ENCODE peak calls at places on chromosome 17, in five cellular contexts. One of them, this sample, is unnamed.

GRCh38 chr17:49846938-49847712 is 744 bp downstream of the TAC4 start:
- DNase-seq in CD8-positive, alpha-beta T cell: no peak
- DNase-seq in AG08396: no peak
- DNase-seq in BJ: no peak
- DNase-seq in GM20000: no peak
- DNase-seq in this sample: no peak

GRCh38 chr17:68011199-68011665 is 15.0 kb upstream of the C17orf58 start:
- DNase-seq in CD8-positive, alpha-beta T cell: peak; percentile 49
- DNase-seq in AG08396: peak; percentile 34
- DNase-seq in BJ: no peak
- DNase-seq in GM20000: peak; percentile 69
- DNase-seq in this sample: peak; percentile 67

GRCh38 chr17:76427457-76428231 is 25.3 kb downstream of the UBE2O start:
- DNase-seq in CD8-positive, alpha-beta T cell: no peak
- DNase-seq in AG08396: peak; percentile 54
- DNase-seq in BJ: no peak
- DNase-seq in GM20000: no peak
- DNase-seq in this sample: no peak

GRCh38 chr17:721540-721937 is 6.9 kb upstream of the VPS53 start:
- DNase-seq in CD8-positive, alpha-beta T cell: no peak
- DNase-seq in AG08396: no peak
- DNase-seq in BJ: no peak
- DNase-seq in GM20000: no peak
- DNase-seq in this sample: no peak

GRCh38 chr17:73348018-73348823 is 36.4 kb upstream of the CDC42EP4 start:
- DNase-seq in CD8-positive, alpha-beta T cell: no peak
- DNase-seq in AG08396: no peak
- DNase-seq in BJ: no peak
- DNase-seq in GM20000: no peak
- DNase-seq in this sample: no peak

GRCh38 chr17:75848523-75849303 is 4.5 kb upstream of the UNC13D start:
- DNase-seq in CD8-positive, alpha-beta T cell: peak; percentile 83
- DNase-seq in AG08396: no peak
- DNase-seq in BJ: no peak
- DNase-seq in GM20000: peak; percentile 56
- DNase-seq in this sample: peak; percentile 78

GRCh38 chr17:36597866-36598777 is 3.3 kb upstream of the MRM1 start:
- DNase-seq in CD8-positive, alpha-beta T cell: no peak
- DNase-seq in AG08396: no peak
- DNase-seq in BJ: no peak
- DNase-seq in GM20000: no peak
- DNase-seq in this sample: no peak

GRCh38 chr17:78397681-78398101 is 19.2 kb downstream of the PGS1 start:
- DNase-seq in CD8-positive, alpha-beta T cell: no peak
- DNase-seq in AG08396: peak; percentile 62
- DNase-seq in BJ: no peak
- DNase-seq in GM20000: no peak
- DNase-seq in this sample: no peak

GRCh38 chr17:21286771-21287702 is 2.5 kb downstream of the MAP2K3 start:
- DNase-seq in CD8-positive, alpha-beta T cell: peak; percentile 38
- DNase-seq in AG08396: no peak
- DNase-seq in BJ: no peak
- DNase-seq in GM20000: no peak
- DNase-seq in this sample: peak; percentile 52

GRCh38 chr17:82679586-82680465 is 18.7 kb downstream of the RAB40B start:
- DNase-seq in CD8-positive, alpha-beta T cell: no peak
- DNase-seq in AG08396: no peak
- DNase-seq in BJ: no peak
- DNase-seq in GM20000: no peak
- DNase-seq in this sample: no peak

GRCh38 chr17:57308543-57309186 is 52.3 kb downstream of the MSI2 start:
- DNase-seq in CD8-positive, alpha-beta T cell: no peak
- DNase-seq in AG08396: no peak
- DNase-seq in BJ: no peak
- DNase-seq in GM20000: no peak
- DNase-seq in this sample: no peak

GRCh38 chr17:1110844-1111598 is 68.8 kb downstream of the ABR start:
- DNase-seq in CD8-positive, alpha-beta T cell: no peak
- DNase-seq in AG08396: peak; percentile 74
- DNase-seq in BJ: peak; percentile 48
- DNase-seq in GM20000: no peak
- DNase-seq in this sample: no peak

GRCh38 chr17:82835766-82836512 is 3.9 kb downstream of the ZNF750 start:
- DNase-seq in CD8-positive, alpha-beta T cell: no peak
- DNase-seq in AG08396: no peak
- DNase-seq in BJ: no peak
- DNase-seq in GM20000: no peak
- DNase-seq in this sample: no peak

GRCh38 chr17:29747660-29748059 is 124.9 kb upstream of the CORO6 start:
- DNase-seq in CD8-positive, alpha-beta T cell: no peak
- DNase-seq in AG08396: no peak
- DNase-seq in BJ: no peak
- DNase-seq in GM20000: no peak
- DNase-seq in this sample: no peak

This sample was measured in adrenal gland.